ENCODE peak calls at places on chromosomes 11 and 22, in ten cellular contexts. O is adipocyte, G is heart right ventricle, S is tibial artery, K is breast epithelium, W is BE2C, Z is GM23248, I is IMR-90, A is lung, L is PC-9. E is an unnamed sample.

GRCh38 chr22:19038728-19039447 is 83.3 kb downstream of the DGCR2 start:
- DNase-seq in O (no peak), G (no peak), S (no peak), K (no peak), W (no peak), Z (no peak), I (no peak), A (no peak), L (no peak), E (no peak)

GRCh38 chr11:45658292-45658991 is 7.0 kb downstream of the CHST1 start:
- DNase-seq in O (peak; percentile 43), G (peak; percentile 92), S (peak; percentile 77), K (no peak), W (peak; percentile 63), Z (peak; percentile 74), I (peak; percentile 45), A (peak; percentile 52), L (no peak), E (no peak)

GRCh38 chr22:32031466-32031865 is 11.6 kb upstream of the SLC5A1 start:
- DNase-seq in O (no peak), G (no peak), S (no peak), K (no peak), W (no peak), Z (no peak), I (no peak), A (no peak), L (no peak), E (no peak)

GRCh38 chr11:122179966-122180365 is 64.0 kb upstream of the BLID start:
- DNase-seq in O (no peak), G (no peak), S (no peak), K (no peak), W (no peak), Z (peak; percentile 56), I (no peak), A (no peak), L (no peak), E (no peak)

GRCh38 chr22:25898707-25899365 is 156.8 kb downstream of the MYO18B start:
- DNase-seq in O (no peak), G (no peak), S (no peak), K (no peak), W (no peak), Z (no peak), I (no peak), A (no peak), L (no peak), E (no peak)

GRCh38 chr11:120830092-120830491 is 193.8 kb upstream of the TBCEL start:
- DNase-seq in O (no peak), G (no peak), S (no peak), K (no peak), W (no peak), Z (no peak), I (no peak), A (no peak), L (no peak), E (no peak)

GRCh38 chr11:11681536-11681935 is 59.7 kb upstream of the GALNT18 start:
- DNase-seq in O (no peak), G (no peak), S (no peak), K (no peak), W (no peak), Z (no peak), I (no peak), A (no peak), L (no peak), E (no peak)

GRCh38 chr22:18000441-18001039 is 23.8 kb downstream of the MICAL3 start:
- DNase-seq in O (peak; percentile 52), G (no peak), S (no peak), K (no peak), W (peak; percentile 61), Z (peak; percentile 54), I (no peak), A (no peak), L (no peak), E (no peak)

GRCh38 chr11:18067372-18067771 is 21.3 kb upstream of the TPH1 start:
- DNase-seq in O (no peak), G (no peak), S (no peak), K (no peak), W (no peak), Z (no peak), I (no peak), A (no peak), L (no peak), E (no peak)

GRCh38 chr22:38782402-38783094 is 11.4 kb downstream of the DNAL4 start:
- DNase-seq in O (peak; percentile 69), G (no peak), S (no peak), K (no peak), W (peak; percentile 86), Z (peak; percentile 84), I (peak; percentile 38), A (no peak), L (no peak), E (no peak)

GRCh38 chr11:118401151-118401879 is at the start of gene ATP5MG:
- DNase-seq in O (peak; percentile 97), G (peak; percentile 95), S (peak; percentile 85), K (peak; percentile 61), W (peak; percentile 92), Z (peak; percentile 98), I (peak; percentile 86), A (peak; percentile 87), L (peak; percentile 81), E (peak; percentile 87)

GRCh38 chr11:116865696-116866095 is 28.3 kb upstream of the APOA1 start:
- DNase-seq in O (peak; percentile 40), G (no peak), S (no peak), K (no peak), W (no peak), Z (peak; percentile 70), I (peak; percentile 37), A (no peak), L (no peak), E (no peak)

GRCh38 chr22:37409557-37409956 is 17.7 kb downstream of the ELFN2 start:
- DNase-seq in O (no peak), G (no peak), S (no peak), K (no peak), W (no peak), Z (no peak), I (no peak), A (peak; percentile 74), L (no peak), E (no peak)

GRCh38 chr11:127274328-127274676 is 273.7 kb upstream of the KIRREL3 start:
- DNase-seq in O (no peak), G (no peak), S (no peak), K (no peak), W (no peak), Z (no peak), I (no peak), A (no peak), L (no peak), E (no peak)

GRCh38 chr22:26589367-26589844 is 526 bp downstream of the TPST2 start:
- DNase-seq in O (peak; percentile 37), G (peak; percentile 24), S (no peak), K (no peak), W (no peak), Z (peak; percentile 61), I (peak; percentile 12), A (peak; percentile 35), L (no peak), E (no peak)

GRCh38 chr22:23901600-23901999 is 7.4 kb downstream of the MIF start:
- DNase-seq in O (no peak), G (no peak), S (no peak), K (no peak), W (no peak), Z (no peak), I (no peak), A (no peak), L (peak; percentile 1), E (no peak)

GRCh38 chr11:114615448-114616361 is 20.1 kb upstream of the NXPE4 start:
- DNase-seq in O (no peak), G (no peak), S (no peak), K (no peak), W (no peak), Z (no peak), I (no peak), A (no peak), L (no peak), E (no peak)
- H3K9me3 ChIP-seq in O (no peaks in the 10 kb centered on the region), G (peaks cover 30% of the 10 kb centered on the region), S (no peaks in the 10 kb centered on the region), K (no peaks in the 10 kb centered on the region), W (peaks cover 2% of the 10 kb centered on the region), Z (no peaks in the 10 kb centered on the region), I (no peaks in the 10 kb centered on the region), A (no peaks in the 10 kb centered on the region), L (no peaks in the 10 kb centered on the region), E (no peaks in the 10 kb centered on the region)

GRCh38 chr11:102436546-102436945 is 16.0 kb downstream of the TMEM123 start:
- DNase-seq in O (peak; percentile 89), G (no peak), S (no peak), K (no peak), W (no peak), Z (peak; percentile 89), I (peak; percentile 70), A (no peak), L (no peak), E (no peak)
- H3K9me3 ChIP-seq in O (no peaks in the 10 kb centered on the region), G (peaks cover 8% of the 10 kb centered on the region), S (no peaks in the 10 kb centered on the region), K (no peaks in the 10 kb centered on the region), W (no peaks in the 10 kb centered on the region), Z (no peaks in the 10 kb centered on the region), I (peaks cover 2% of the 10 kb centered on the region), A (no peaks in the 10 kb centered on the region), L (peaks cover 28% of the 10 kb centered on the region), E (peaks cover 7% of the 10 kb centered on the region)

DNA sequence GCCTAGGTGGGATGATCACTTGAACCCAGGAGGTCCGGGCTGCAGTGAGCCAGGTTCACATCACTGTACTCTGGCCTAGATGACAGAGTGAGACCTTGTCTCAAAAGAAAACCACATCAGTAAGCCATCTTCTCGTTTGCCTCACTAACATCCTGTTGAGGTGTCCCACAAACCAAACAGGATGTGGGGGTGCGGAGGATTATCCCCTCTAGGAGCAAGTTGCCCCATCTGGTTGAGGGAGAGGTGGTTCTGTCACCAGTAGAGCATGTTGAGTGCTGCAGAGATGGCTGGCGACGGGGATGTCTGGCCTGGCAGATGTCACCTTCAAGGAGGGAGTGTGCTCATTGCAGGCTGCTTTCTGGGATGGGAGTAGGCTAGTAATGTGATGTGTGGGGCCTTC is 72.4 kb downstream of the ZNRF3 start:
- DNase-seq in O (no peak), G (no peak), S (no peak), K (no peak), W (no peak), Z (no peak), I (no peak), A (no peak), L (no peak), E (peak; percentile 53)
- H3K9me3 ChIP-seq in O (no peaks in the 10 kb centered on the region), G (no peaks in the 10 kb centered on the region), S (no peaks in the 10 kb centered on the region), K (no peaks in the 10 kb centered on the region), W (no peaks in the 10 kb centered on the region), Z (no peaks in the 10 kb centered on the region), I (no peaks in the 10 kb centered on the region), A (no peaks in the 10 kb centered on the region), L (no peaks in the 10 kb centered on the region), E (no peaks in the 10 kb centered on the region)

DNA sequence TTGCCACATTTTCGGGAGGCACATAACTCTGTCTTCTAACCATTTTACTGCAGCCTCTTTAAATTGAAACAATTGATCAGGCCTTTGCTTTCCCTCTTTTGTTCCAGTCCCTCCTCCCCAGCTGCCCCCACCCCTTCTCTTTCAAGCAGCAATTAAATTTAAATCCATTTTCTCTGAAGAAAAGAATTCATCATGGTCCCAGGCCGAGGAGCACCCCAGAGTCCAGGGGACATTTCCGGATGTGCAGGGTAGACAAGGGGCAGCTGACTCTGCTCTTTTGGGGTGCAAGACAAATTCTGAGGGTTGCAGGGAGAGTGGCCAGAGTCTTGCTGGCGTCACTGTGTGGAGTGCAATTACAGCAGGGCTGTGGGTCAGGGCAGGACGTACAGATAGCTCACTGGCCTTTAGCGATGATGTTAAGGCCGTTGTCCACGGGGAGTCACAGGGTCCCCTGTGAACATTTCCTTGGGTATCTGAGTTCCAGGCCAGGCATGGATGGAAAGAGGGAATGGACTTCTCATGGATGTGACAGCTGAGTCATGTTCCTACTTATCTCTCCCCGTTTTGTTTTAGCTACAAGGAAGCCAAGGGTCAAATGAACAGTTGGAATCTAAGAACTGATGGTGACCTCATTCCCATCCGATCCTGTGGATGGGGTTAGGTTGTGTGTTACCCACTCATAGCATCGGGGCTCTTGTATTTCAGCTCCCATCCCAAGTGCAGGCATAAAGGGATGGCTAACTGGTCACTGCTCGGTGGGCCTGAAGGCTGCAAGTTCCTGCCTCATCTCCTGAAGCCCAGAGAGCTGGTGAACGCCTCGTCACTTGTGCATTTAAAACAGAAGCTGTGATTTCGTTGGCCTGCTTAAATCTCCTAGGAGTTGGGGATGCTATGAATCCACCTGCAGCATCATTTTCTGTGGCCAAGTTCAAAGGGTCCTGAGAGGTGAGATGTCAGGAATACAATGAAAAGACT is 476.7 kb downstream of the TBC1D22A start:
- DNase-seq in O (no peak), G (no peak), S (no peak), K (no peak), W (no peak), Z (no peak), I (no peak), A (peak; percentile 15), L (peak; percentile 12), E (no peak)
- H3K9me3 ChIP-seq in O (peaks cover 18% of the 10 kb centered on the region), G (peaks cover 20% of the 10 kb centered on the region), S (no peaks in the 10 kb centered on the region), K (peaks cover 6% of the 10 kb centered on the region), W (no peaks in the 10 kb centered on the region), Z (peaks cover 5% of the 10 kb centered on the region), I (no peaks in the 10 kb centered on the region), A (no peaks in the 10 kb centered on the region), L (peaks cover 7% of the 10 kb centered on the region), E (no peaks in the 10 kb centered on the region)

E was measured in CD4-positive, alpha-beta T cell.